ENCODE peak calls at places on chromosomes 12 and 14, in five cellular contexts. U, A, B, I and V are unnamed samples. For H3K36me3, the result is how much of the 10 kb centered on the place peaks cover.

GRCh38 chr12:76786986-76787385 is 23.1 kb downstream of the ZDHHC17 start:
- DNase-seq in U (no peak), A (no peak), B (no peak), I (no peak), V (no peak)

GRCh38 chr12:31029916-31030562 is 43.6 kb upstream of the DDX11 start:
- DNase-seq in U (no peak), A (no peak), B (no peak), I (peak), V (no peak)

GRCh38 chr12:107344035-107344808 is 250.9 kb upstream of the CRY1 start:
- DNase-seq in U (peak), A (no peak), B (no peak), I (no peak), V (no peak)

GRCh38 chr12:116180448-116180847 is 97.0 kb downstream of the MED13L start:
- DNase-seq in U (no peak), A (no peak), B (no peak), I (no peak), V (no peak)

GRCh38 chr14:23129759-23130316 is 10.8 kb upstream of the CEBPE start:
- DNase-seq in U (no peak), A (no peak), B (no peak), I (no peak), V (no peak)

GRCh38 chr12:102167821-102168605 is 29.6 kb downstream of the PMCH start:
- DNase-seq in U (no peak), A (no peak), B (no peak), I (no peak), V (no peak)

GRCh38 chr12:81340910-81341309 is 263.0 kb downstream of the ACSS3 start:
- DNase-seq in U (no peak), A (no peak), B (no peak), I (no peak), V (no peak)

GRCh38 chr14:90398841-90399540 is 2.2 kb downstream of the CALM1 start:
- DNase-seq in U (no peak), A (no peak), B (no peak), I (no peak), V (no peak)

GRCh38 chr12:43973993-43974392 is 138.1 kb downstream of the TMEM117 start:
- DNase-seq in U (no peak), A (no peak), B (no peak), I (no peak), V (no peak)

GRCh38 chr12:20436367-20436766 is 68.0 kb downstream of the PDE3A start:
- DNase-seq in U (no peak), A (no peak), B (no peak), I (no peak), V (no peak)

GRCh38 chr14:104282332-104283196 is 144.2 kb downstream of the KIF26A start:
- DNase-seq in U (peak), A (no peak), B (no peak), I (no peak), V (no peak)

GRCh38 chr12:123044351-123044750 is 63.9 kb downstream of the ARL6IP4 start:
- DNase-seq in U (no peak), A (no peak), B (no peak), I (no peak), V (no peak)

GRCh38 chr12:117685115-117685926 is 283.5 kb downstream of the KSR2 start:
- DNase-seq in U (peak), A (peak), B (peak), I (no peak), V (no peak)

GRCh38 chr12:69428351-69429048 is 41.7 kb upstream of the FRS2 start:
- DNase-seq in U (peak), A (no peak), B (no peak), I (no peak), V (no peak)

GRCh38 chr14:74922752-74923401 is at the start of gene RPS6KL1:
- DNase-seq in U (peak), A (peak), B (peak), I (peak), V (no peak)

GRCh38 chr14:104856869-104857860 is 7.9 kb upstream of the CEP170B start:
- DNase-seq in U (no peak), A (peak), B (no peak), I (no peak), V (no peak)

GRCh38 chr12:81329088-81329487 is 251.2 kb downstream of the ACSS3 start:
- DNase-seq in U (peak), A (peak), B (peak), I (no peak), V (no peak)

GRCh38 chr14:94376976-94377865 is 11.2 kb downstream of the SERPINA1 start:
- DNase-seq in U (no peak), A (no peak), B (no peak), I (no peak), V (no peak)

GRCh38 chr12:82527165-82527780 is 159.4 kb upstream of the TMTC2 start:
- DNase-seq in U (peak), A (peak), B (peak), I (peak), V (no peak)

GRCh38 chr14:52640137-52640536 is 55.2 kb downstream of the ERO1A start:
- DNase-seq in U (no peak), A (no peak), B (no peak), I (no peak), V (no peak)

GRCh38 chr12:118436002-118436724 is 59.8 kb downstream of the SUDS3 start:
- DNase-seq in U (peak), A (peak), B (peak), I (peak), V (no peak)

GRCh38 chr12:14260011-14260993 is 105.2 kb upstream of the ATF7IP start:
- DNase-seq in U (peak), A (peak), B (peak), I (peak), V (peak)

DNA sequence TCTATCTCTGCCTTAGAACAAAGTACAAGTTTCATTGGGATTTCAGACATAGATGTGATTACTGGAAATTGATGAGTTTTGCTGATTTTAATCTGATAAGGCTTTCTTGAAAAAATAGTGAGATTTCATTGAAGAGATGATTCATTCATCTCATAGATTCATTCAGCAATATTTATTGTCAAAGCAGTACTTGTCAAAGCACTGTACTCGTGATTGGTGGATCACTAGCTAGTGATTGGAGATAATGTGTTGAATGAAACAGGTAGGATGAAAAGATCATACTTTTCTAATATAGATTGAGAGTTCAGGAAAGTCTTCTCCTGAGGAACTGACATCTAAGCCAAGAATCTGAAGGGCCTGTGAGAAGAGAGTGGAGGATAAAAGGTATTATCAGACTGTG is 71.0 kb downstream of the KTN1 start:
- DNase-seq in U (no peak), A (no peak), B (no peak), I (no peak), V (no peak)
- H3K4me3 ChIP-seq in U (no peak), A (no peak), B (no peak), I (no peak), V (no peak)

GRCh38 chr12:70823182-70823976 is 97.2 kb downstream of the PTPRR start:
- DNase-seq in U (no peak), A (peak), B (no peak), I (no peak), V (no peak)
- H3K36me3 ChIP-seq in U (under half), A (under half), B (under half), I (under half), V (under half)

GRCh38 chr14:71322660-71323250 is 415.5 kb downstream of the PCNX1 start:
- DNase-seq in U (peak), A (no peak), B (no peak), I (peak), V (no peak)

GRCh38 chr14:71320107-71320733 is 413.0 kb downstream of the PCNX1 start:
- DNase-seq in U (peak), A (peak), B (peak), I (peak), V (peak)

GRCh38 chr14:71319646-71320045 is 412.4 kb downstream of the PCNX1 start:
- DNase-seq in U (peak), A (peak), B (no peak), I (no peak), V (no peak)

GRCh38 chr14:71320734-71321555 is 413.7 kb downstream of the PCNX1 start:
- DNase-seq in U (peak), A (peak), B (no peak), I (peak), V (no peak)

GRCh38 chr14:71321556-71322315 is 414.5 kb downstream of the PCNX1 start:
- DNase-seq in U (peak), A (peak), B (no peak), I (no peak), V (no peak)
- H3K4me3 ChIP-seq in U (peak), A (peak), B (peak), I (peak), V (peak)

DNA sequence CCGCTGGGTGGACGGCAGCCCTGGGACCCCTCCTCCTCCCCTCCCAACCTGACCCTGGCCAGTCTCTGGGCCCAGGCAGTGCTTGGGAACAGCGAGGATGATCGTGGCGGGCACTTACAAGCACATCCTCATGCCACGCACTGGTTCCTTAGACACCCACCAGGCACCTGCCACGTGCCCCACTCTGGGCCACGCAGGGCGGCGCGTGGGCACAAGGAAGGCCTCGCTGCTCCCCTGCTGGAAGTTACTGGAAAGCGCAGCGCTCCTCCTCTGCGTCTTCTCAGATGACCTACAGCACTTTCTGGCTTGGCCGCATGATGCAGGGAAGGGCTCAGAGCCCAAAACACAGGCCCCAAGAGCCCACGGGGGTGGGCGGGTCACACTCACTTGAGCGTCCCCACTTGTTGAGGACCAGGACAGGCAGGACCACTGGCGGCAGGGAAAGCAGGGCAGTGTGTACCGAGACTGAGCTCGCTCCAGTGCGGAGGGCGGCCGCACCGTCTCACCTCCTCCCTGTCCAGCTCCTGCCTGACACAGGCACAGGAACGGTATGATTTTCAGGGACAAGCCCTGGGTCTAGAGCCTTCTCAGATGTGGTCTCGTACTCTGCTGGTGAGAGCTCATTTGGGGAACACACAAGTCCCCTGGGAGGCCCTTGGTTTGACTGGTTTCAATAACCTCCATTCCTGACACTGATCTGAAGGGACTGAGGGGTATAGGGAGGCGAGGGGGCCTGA is 128.3 kb upstream of the EVL start:
- DNase-seq in U (no peak), A (peak), B (no peak), I (no peak), V (no peak)
- H3K36me3 ChIP-seq in U (under half), A (under half), B (under half), I (under half), V (half or more)

DNA sequence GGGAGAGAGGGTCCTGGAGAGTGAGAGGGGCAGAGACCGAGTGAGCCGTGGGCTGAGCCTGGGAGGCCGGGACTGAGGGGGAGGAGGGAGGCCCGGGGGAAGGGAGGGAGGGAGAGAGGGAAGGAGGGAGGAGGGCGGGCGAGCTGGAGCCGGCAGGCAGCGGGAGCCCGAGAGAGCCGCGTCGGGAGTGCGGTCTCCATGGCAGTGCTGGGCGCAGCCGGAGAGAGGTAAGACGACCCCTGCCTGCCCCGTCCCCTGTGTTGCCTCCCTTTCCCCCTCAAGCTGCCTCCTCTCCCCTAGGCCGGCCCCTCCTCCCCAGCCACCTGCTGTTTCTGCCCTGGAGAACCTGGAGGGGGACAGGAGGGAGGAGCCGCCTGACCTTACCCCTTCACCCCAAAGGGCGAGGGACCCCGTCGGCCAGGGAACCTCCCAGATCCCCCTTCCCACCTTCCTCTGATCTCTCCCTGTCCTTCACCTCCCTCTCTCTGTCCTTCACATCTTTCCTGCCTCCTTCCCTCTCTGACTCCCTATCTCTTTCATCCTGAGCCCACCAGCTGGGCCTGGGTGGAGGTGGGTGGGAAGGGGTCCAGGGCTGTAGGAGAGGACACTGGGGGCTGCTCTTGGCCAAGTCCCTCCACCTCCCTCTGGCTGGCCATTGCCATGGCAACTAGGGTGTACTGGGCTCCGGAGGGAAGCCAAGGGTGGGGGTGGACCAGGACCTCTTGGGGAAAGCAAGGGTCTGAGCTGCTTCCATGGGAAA is at the start of gene GPR162:
- DNase-seq in U (peak), A (peak), B (no peak), I (peak), V (no peak)
- H3K4me3 ChIP-seq in U (peak), A (peak), B (peak), I (peak), V (peak)

GRCh38 chr12:109767991-109768900 is 54.6 kb downstream of the FAM222A start:
- DNase-seq in U (peak), A (no peak), B (no peak), I (no peak), V (no peak)
- H3K36me3 ChIP-seq in U (under half), A (under half), B (under half), I (under half), V (under half)

DNA sequence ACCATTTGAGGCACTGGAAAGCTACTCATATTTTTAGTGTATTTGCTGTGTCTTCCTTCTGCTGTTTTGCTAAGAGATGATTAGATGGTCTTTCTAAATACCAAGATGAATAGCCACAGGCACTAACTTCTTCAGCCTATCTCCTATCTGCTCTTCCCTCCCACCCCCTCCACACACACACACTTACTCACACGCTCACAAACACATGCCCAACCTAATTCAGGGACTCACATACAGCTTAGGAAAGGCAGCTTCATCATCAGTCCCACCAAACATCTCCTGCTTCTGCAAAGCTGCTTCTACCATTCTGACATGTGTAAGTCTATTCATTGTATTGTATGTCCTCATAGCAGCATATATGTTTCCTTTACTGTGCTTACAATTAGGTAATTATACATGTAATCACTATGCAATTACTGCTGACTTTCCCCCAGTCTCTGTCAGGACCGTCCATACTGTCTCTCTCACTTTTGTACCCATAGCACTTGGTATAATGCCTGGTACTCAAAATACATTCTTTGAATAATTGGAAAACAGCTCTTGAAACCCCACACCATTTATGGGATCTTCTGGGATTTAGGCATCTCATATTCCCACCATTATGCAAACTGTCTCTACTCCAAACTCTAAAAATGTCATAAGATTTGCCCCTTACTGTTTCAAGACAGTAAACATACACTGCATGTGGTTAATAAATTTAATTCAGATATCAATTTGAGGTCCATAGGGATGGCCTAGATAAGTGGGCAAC is 83.3 kb upstream of the HIF1A start:
- DNase-seq in U (no peak), A (no peak), B (no peak), I (no peak), V (no peak)
- H3K4me3 ChIP-seq in U (no peak), A (no peak), B (no peak), I (no peak), V (no peak)

GRCh38 chr14:56199976-56200577 is 81.9 kb downstream of the PELI2 start:
- DNase-seq in U (no peak), A (no peak), B (no peak), I (no peak), V (no peak)
- H3K36me3 ChIP-seq in U (under half), A (under half), B (under half), I (under half), V (under half)

GRCh38 chr12:10372534-10372931 is 17.3 kb downstream of the KLRK1 start:
- DNase-seq in U (no peak), A (no peak), B (no peak), I (no peak), V (no peak)
- H3K4me3 ChIP-seq in U (no peak), A (no peak), B (no peak), I (no peak), V (no peak)